ENCODE peak calls at places on chromosomes 3 and 15, in five cellular contexts. A is suprapubic skin, F is body of pancreas, Y is mucosa of descending colon, N is kidney. M is an unnamed sample.

GRCh38 chr3:155012584-155012983 is 67.5 kb upstream of the MME start:
- DNase-seq in F (no peak), Y (no peak), A (no peak), N (no peak), M (no peak)

GRCh38 chr15:64151727-64152506 is at the start of gene SNX22:
- DNase-seq in Y (no peak), A (peak; percentile 79), F (peak; percentile 50), N (peak; percentile 83), M (no peak)

GRCh38 chr3:73848173-73848751 is 223.5 kb upstream of the PDZRN3 start:
- DNase-seq in Y (no peak), F (no peak), A (no peak), N (no peak), M (no peak)

GRCh38 chr3:131658115-131658514 is 155.3 kb upstream of the MRPL3 start:
- DNase-seq in N (no peak), A (no peak), Y (no peak), F (no peak), M (no peak)

GRCh38 chr3:96213393-96213792 is 601.0 kb upstream of the EPHA6 start:
- DNase-seq in F (no peak), Y (no peak), N (no peak), A (no peak), M (no peak)

GRCh38 chr15:39084683-39085530 is 496.0 kb upstream of the THBS1 start:
- DNase-seq in A (no peak), Y (peak; percentile 28), N (no peak), F (peak; percentile 17), M (no peak)

GRCh38 chr3:122992628-122993570 is 34.7 kb downstream of the SEMA5B start:
- DNase-seq in A (no peak), N (peak; percentile 53), F (no peak), Y (no peak), M (no peak)

GRCh38 chr3:42495393-42495792 is 7.0 kb upstream of the VIPR1 start:
- DNase-seq in N (no peak), Y (no peak), A (no peak), F (no peak), M (no peak)

GRCh38 chr3:37872413-37873160 is 10.9 kb downstream of the CTDSPL start:
- DNase-seq in A (no peak), Y (no peak), N (no peak), F (no peak), M (no peak)

GRCh38 chr15:51265037-51265555 is 73.3 kb downstream of the CYP19A1 start:
- DNase-seq in Y (no peak), A (no peak), F (no peak), N (peak; percentile 45), M (no peak)

GRCh38 chr3:104873331-104873730 is 493.4 kb upstream of the ALCAM start:
- DNase-seq in N (no peak), Y (no peak), F (no peak), A (no peak), M (no peak)

GRCh38 chr3:58899159-58899952 is 150.5 kb downstream of the CFAP20DC start:
- DNase-seq in F (no peak), A (no peak), Y (peak; percentile 47), N (peak; percentile 60), M (no peak)

GRCh38 chr15:78642341-78642740 is 1.3 kb upstream of the CHRNB4 start:
- DNase-seq in N (no peak), Y (no peak), F (no peak), A (no peak), M (no peak)

GRCh38 chr3:49182682-49183081 is 11.3 kb downstream of the KLHDC8B start:
- DNase-seq in N (no peak), Y (no peak), F (no peak), A (no peak), M (no peak)

GRCh38 chr15:48803877-48804276 is 7.0 kb downstream of the CEP152 start:
- DNase-seq in N (no peak), A (no peak), F (peak; percentile 15), Y (no peak), M (no peak)

GRCh38 chr3:112858410-112859069 is 11.9 kb upstream of the CD200R1L start:
- DNase-seq in Y (no peak), F (no peak), N (no peak), A (no peak), M (no peak)

GRCh38 chr3:169813757-169814517 is 1.2 kb upstream of the LRRC34 start:
- DNase-seq in F (peak; percentile 27), N (no peak), Y (peak; percentile 77), A (no peak), M (no peak)

GRCh38 chr3:157175678-157176077 is 15.7 kb upstream of the CCNL1 start:
- DNase-seq in N (peak; percentile 78), Y (peak; percentile 63), A (no peak), F (peak; percentile 36), M (no peak)

GRCh38 chr3:195260286-195260905 is 10.6 kb downstream of the XXYLT1 start:
- DNase-seq in Y (peak; percentile 74), N (peak; percentile 89), F (no peak), A (no peak), M (no peak)

GRCh38 chr3:195257454-195258448 is 13.2 kb downstream of the XXYLT1 start:
- DNase-seq in Y (no peak), N (no peak), A (no peak), F (no peak), M (no peak)

GRCh38 chr3:195258449-195259145 is 12.4 kb downstream of the XXYLT1 start:
- DNase-seq in F (no peak), Y (no peak), N (no peak), A (no peak), M (no peak)

GRCh38 chr3:195259146-195259563 is 11.8 kb downstream of the XXYLT1 start:
- DNase-seq in A (no peak), F (no peak), N (no peak), Y (no peak), M (no peak)

GRCh38 chr3:195259564-195260285 is 11.2 kb downstream of the XXYLT1 start:
- DNase-seq in N (peak; percentile 97), F (peak; percentile 75), A (peak; percentile 97), Y (peak; percentile 95), M (no peak)
- TF ChIP-seq CTCF in N (peak; percentile 79), F (peak; percentile 98), A (peak; percentile 99), Y (peak; percentile 94), M (peak; percentile 81)

GRCh38 chr3:11541321-11542303 is 102.1 kb downstream of the VGLL4 start:
- DNase-seq in F (no peak), N (no peak), A (no peak), Y (no peak), M (no peak)
- TF ChIP-seq CTCF in F (no peak), N (no peak), A (no peak), Y (no peak), M (no peak)

DNA sequence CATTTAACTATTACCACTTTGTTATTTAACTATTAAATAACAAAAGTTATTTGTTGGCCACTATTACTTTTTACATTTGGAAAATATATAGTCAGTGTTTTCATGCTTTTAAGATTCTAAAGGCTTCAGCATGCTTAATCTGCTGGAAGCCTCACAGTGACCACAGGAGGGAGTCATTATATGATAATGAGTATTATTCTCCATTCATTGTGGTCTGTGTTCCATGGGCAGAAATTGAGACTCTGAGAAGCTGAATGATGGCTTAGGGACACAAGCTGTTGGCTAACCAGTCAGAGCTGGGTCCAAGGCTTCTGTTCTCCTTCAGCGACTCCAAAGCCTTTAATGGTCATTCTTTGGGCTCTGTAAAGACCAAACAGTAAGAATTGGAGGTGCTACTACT is 64.7 kb downstream of the BFSP2 start:
- DNase-seq in A (no peak), N (no peak), F (no peak), Y (no peak), M (no peak)
- TF ChIP-seq CTCF in A (no peak), N (no peak), F (no peak), Y (no peak), M (peak; percentile 76)

GRCh38 chr15:22902981-22903380 is 64.5 kb downstream of the NIPA2 start:
- DNase-seq in Y (no peak), A (no peak), F (no peak), N (no peak), M (peak; percentile 56)

GRCh38 chr15:22902046-22902445 is 63.6 kb downstream of the NIPA2 start:
- DNase-seq in Y (no peak), N (no peak), A (no peak), F (no peak), M (peak; percentile 88)

GRCh38 chr15:22903427-22903826 is 65.0 kb downstream of the NIPA2 start:
- DNase-seq in N (no peak), A (no peak), F (no peak), Y (no peak), M (peak; percentile 81)

GRCh38 chr15:22903961-22904534 is 65.6 kb downstream of the NIPA2 start:
- DNase-seq in F (peak; percentile 97), Y (peak; percentile 80), N (no peak), A (no peak), M (peak; percentile 77)

GRCh38 chr15:22902578-22902977 is 64.1 kb downstream of the NIPA2 start:
- DNase-seq in N (no peak), F (no peak), A (no peak), Y (no peak), M (peak; percentile 79)
- TF ChIP-seq CTCF in N (no peak), F (no peak), A (no peak), Y (no peak), M (no peak)

GRCh38 chr3:23594897-23595670 is 210.7 kb upstream of the UBE2E1 start:
- DNase-seq in F (no peak), Y (no peak), N (no peak), A (no peak), M (no peak)
- TF ChIP-seq CTCF in F (no peak), Y (no peak), N (no peak), A (no peak), M (peak; percentile 48)

DNA sequence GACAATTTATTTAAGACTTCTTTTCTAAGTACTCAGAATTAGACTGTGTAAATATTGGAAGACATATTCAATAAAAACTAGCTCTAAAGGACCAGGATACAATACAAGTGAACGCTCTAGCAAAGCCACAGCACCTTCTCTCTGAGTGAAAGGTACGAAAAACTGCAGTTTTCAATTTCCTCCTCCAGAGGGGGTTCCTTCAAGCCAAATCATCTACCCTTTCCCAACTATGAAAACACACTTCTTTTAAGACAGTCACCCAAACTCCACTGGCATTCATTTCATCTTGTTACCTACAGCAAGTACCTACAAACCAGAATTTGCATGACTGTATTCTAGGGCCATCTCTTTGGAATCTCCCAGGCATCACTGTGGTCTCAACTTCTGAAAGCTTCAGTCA is 165.8 kb downstream of the ERC2 start:
- DNase-seq in A (no peak), Y (no peak), F (no peak), N (no peak), M (no peak)
- TF ChIP-seq CTCF in A (no peak), Y (no peak), F (no peak), N (no peak), M (peak; percentile 59)

DNA sequence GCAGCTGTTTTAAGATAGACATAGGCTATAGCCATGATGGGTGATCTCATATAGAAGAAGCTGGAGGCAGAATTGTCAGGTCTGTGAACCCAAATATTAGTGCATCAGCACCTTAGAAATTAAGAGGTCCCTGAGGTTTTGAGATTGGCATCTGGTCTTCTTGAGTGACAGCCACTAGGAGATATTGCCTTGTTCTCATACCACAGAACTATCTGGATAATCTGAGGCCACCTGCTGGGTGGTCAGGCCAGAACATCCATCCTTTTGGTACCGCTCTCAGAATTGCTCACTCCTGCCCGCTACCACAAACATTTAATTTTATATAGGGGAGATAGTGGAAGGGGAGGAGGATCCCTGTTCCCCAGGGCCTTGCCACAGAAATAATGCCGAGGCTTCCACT is 210.6 kb upstream of the ZPLD1 start:
- DNase-seq in Y (no peak), A (no peak), N (no peak), F (no peak), M (no peak)
- TF ChIP-seq CTCF in Y (no peak), A (no peak), N (peak; percentile 35), F (peak; percentile 14), M (peak; percentile 73)